ENCODE peak calls at places on chromosomes 6 and 20, in four cellular contexts. R is heart right ventricle, Z is GM12878, M is mucosa of descending colon. U is an unnamed sample.

GRCh38 chr20:9066196-9066595 is 2.7 kb upstream of the PLCB4 start:
- DNase-seq in Z (no peak), R (no peak), M (no peak), U (no peak)

GRCh38 chr6:144264270-144265060 is 20.7 kb upstream of the UTRN start:
- DNase-seq in R (no peak), M (no peak), Z (no peak), U (peak; percentile 94)

GRCh38 chr6:149317656-149318571 is at the start of gene TAB2:
- DNase-seq in M (peak; percentile 78), Z (no peak), R (peak; percentile 51), U (peak; percentile 23)

GRCh38 chr6:35392111-35392702 is 49.8 kb downstream of the PPARD start:
- DNase-seq in M (peak; percentile 93), R (no peak), Z (no peak), U (no peak)

GRCh38 chr20:33075281-33075680 is 4.2 kb upstream of the BPIFB4 start:
- DNase-seq in M (no peak), R (no peak), Z (no peak), U (no peak)

GRCh38 chr6:109879521-109879920 is 98.6 kb upstream of the GPR6 start:
- DNase-seq in R (no peak), M (no peak), Z (no peak), U (no peak)

GRCh38 chr6:8402546-8402945 is 32.8 kb downstream of the SLC35B3 start:
- DNase-seq in M (no peak), Z (no peak), R (no peak), U (no peak)

GRCh38 chr6:170460606-170461005 is 92.5 kb downstream of the PSMB1 start:
- DNase-seq in M (no peak), Z (no peak), R (no peak), U (no peak)

GRCh38 chr6:130840050-130840449 is 12.8 kb downstream of the SMLR1 start:
- DNase-seq in Z (no peak), M (no peak), R (no peak), U (no peak)

GRCh38 chr6:143629104-143630080 is 48.4 kb upstream of the PHACTR2 start:
- DNase-seq in R (no peak), M (no peak), Z (no peak), U (no peak)

GRCh38 chr20:52983726-52984450 is 11.7 kb downstream of the TSHZ2 start:
- DNase-seq in Z (no peak), R (no peak), M (no peak), U (no peak)

GRCh38 chr20:15911557-15911956 is 661.7 kb downstream of the KIF16B start:
- DNase-seq in R (no peak), M (no peak), Z (no peak), U (no peak)

GRCh38 chr20:63095718-63096654 is 89.2 kb upstream of the BHLHE23 start:
- DNase-seq in M (peak; percentile 50), R (no peak), Z (no peak), U (no peak)

GRCh38 chr20:34262488-34263288 is 21.5 kb downstream of the ASIP start:
- DNase-seq in R (peak; percentile 64), Z (no peak), M (no peak), U (peak; percentile 38)

GRCh38 chr6:118277631-118278030 is 270.5 kb upstream of the PLN start:
- DNase-seq in M (no peak), R (no peak), Z (no peak), U (no peak)

GRCh38 chr20:44068780-44069191 is 118.2 kb downstream of the JPH2 start:
- DNase-seq in Z (no peak), M (no peak), R (no peak), U (no peak)

GRCh38 chr6:56450882-56451739 is 191.6 kb downstream of the DST start:
- DNase-seq in Z (no peak), M (no peak), R (peak; percentile 83), U (peak; percentile 66)

GRCh38 chr20:949717-950116 is 33.6 kb upstream of the ANGPT4 start:
- DNase-seq in M (no peak), R (no peak), Z (no peak), U (no peak)

GRCh38 chr6:155171109-155171746 is 92.6 kb upstream of the CLDN20 start:
- DNase-seq in M (no peak), Z (peak; percentile 79), R (peak; percentile 55), U (peak; percentile 93)

GRCh38 chr20:33521461-33521860 is 31.6 kb downstream of the CBFA2T2 start:
- DNase-seq in M (no peak), Z (no peak), R (no peak), U (no peak)

GRCh38 chr20:59027746-59028320 is 4.3 kb downstream of the ATP5F1E start:
- DNase-seq in R (no peak), M (no peak), Z (no peak), U (peak; percentile 85)

DNA sequence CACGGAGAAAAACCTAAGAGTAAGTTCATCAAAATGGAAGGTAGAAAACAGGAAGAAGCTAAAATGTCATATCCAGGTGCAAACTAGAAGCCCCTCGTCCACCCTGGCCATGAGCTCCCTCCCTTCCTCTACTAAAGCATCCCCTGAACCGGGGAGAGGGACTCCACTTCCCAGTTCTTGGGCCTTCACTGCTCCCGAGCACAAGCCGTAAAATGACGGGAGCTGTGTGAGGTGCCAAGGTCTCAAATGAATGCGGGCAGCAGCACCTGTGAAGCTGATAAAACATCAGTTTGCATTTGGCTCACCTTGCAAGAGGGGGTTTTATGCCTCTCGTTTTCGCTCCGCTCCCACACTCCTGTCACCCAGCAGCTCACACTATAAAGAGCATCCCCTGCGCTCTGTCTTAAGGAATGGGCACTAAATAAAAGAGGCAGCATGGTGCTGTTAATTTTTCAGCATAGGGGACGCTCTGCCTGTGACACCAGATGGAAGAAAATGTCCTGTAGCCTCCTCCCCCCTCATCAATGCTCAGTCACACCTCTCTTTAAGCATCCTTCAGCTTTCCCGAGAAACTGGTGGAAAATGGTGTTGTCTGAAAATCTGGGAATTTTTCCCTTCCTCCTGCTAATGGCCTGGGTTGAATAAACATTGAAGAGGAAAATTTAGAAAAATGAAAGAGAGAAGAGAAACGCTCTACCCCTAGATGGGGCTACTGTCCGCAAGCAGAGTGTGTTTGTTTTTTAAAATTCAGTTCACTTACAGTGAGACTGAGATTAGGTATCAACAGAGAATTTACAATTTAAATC is 563.0 kb upstream of the AGPAT4 start:
- DNase-seq in M (no peak), R (no peak), Z (no peak), U (peak; percentile 29)
- TF ChIP-seq CTCF in M (no peak), R (peak; percentile 44), Z (no peak), U (peak; percentile 64)

GRCh38 chr20:17752452-17752851 is 52.7 kb downstream of the BANF2 start:
- DNase-seq in R (no peak), M (no peak), Z (no peak), U (no peak)

GRCh38 chr20:17749628-17749978 is 49.8 kb downstream of the BANF2 start:
- DNase-seq in Z (no peak), M (no peak), R (no peak), U (peak; percentile 10)

GRCh38 chr20:17751640-17752039 is 51.9 kb downstream of the BANF2 start:
- DNase-seq in Z (no peak), M (no peak), R (no peak), U (no peak)

GRCh38 chr20:17749979-17750721 is 50.4 kb downstream of the BANF2 start:
- DNase-seq in Z (no peak), M (no peak), R (peak; percentile 83), U (peak; percentile 26)

GRCh38 chr20:17750722-17751045 is 50.9 kb downstream of the BANF2 start:
- DNase-seq in R (no peak), Z (no peak), M (no peak), U (no peak)
- H3K4me3 ChIP-seq in R (no peak overlapping the region), Z (no peak overlapping the region), M (no peak overlapping the region), U (no peak overlapping the region)

GRCh38 chr6:39980839-39981580 is 46.7 kb upstream of the MOCS1 start:
- DNase-seq in M (no peak), R (peak; percentile 47), Z (no peak), U (peak; percentile 40)
- TF ChIP-seq CTCF in M (no peak), R (peak; percentile 62), Z (peak; percentile 22), U (peak; percentile 48)

GRCh38 chr6:168274046-168274952 is 45.3 kb downstream of the DACT2 start:
- DNase-seq in M (peak; percentile 80), Z (no peak), R (no peak), U (no peak)
- H3K4me3 ChIP-seq in M (no peak overlapping the region), Z (no peak overlapping the region), R (no peak overlapping the region), U (no peak overlapping the region)

GRCh38 chr6:54864272-54864671 is 17.7 kb downstream of the FAM83B start:
- DNase-seq in Z (no peak), R (no peak), M (no peak), U (no peak)
- TF ChIP-seq CTCF in Z (no peak), R (no peak), M (no peak), U (no peak)

DNA sequence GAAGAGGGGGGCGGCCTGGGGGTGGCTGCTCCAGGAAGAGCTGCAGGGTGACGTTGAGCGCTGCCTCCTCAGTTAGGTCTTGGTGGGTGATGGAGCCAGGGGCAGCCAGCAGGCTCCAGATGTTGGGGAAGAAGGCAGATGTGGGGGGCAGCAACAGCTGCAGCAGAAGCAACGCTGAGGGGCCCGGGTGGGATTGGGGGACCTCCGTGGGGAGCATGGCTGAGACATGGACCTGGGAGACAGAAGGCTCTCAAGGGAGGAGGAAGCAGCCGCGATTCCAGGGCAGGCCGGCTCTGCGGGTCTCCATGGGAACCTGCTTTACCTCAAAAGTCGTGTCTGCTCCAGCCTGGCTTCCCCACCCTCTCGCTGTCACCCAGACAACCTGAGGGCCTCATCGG is 566 bp downstream of the VWA7 start:
- DNase-seq in M (no peak), Z (no peak), R (no peak), U (no peak)
- H3K4me3 ChIP-seq in M (no peak overlapping the region), Z (no peak overlapping the region), R (peak overlapping the region; percentile 26), U (no peak overlapping the region)

GRCh38 chr6:70208235-70208790 is 94.6 kb downstream of the COL9A1 start:
- DNase-seq in R (no peak), M (no peak), Z (no peak), U (no peak)

GRCh38 chr6:70215460-70215859 is 87.4 kb downstream of the COL9A1 start:
- DNase-seq in R (no peak), Z (no peak), M (no peak), U (no peak)

DNA sequence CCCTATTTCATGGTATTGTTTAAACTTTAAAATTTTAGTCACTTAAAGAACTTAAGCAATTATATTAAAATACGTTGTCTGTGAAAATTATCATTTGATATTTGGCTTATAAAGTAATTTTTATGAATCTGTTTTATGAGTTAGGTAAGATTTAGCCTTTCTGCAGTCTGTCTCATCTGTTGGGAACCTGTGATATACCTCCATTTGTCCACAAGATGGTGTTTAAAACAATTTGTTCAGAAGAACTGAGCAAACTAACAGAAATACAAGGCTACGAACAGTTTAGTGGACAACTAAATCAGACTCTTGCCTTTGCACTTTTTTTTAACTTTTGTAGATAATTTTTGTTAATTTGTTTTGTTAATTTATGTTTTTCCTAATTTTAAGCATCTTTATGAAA is 92.4 kb downstream of the COL9A1 start:
- DNase-seq in Z (no peak), R (no peak), M (no peak), U (peak; percentile 6)
- TF ChIP-seq CTCF in Z (peak; percentile 37), R (peak; percentile 12), M (no peak), U (peak; percentile 27)